ENCODE peak calls at places on chromosomes 4 and X, in five cellular contexts. One of them, this sample, is unnamed.

GRCh38 chrX:79181401-79181800 is 36.9 kb downstream of the GPR174 start:
- DNase-seq in astrocyte of the spinal cord: no peak
- DNase-seq in stimulated activated CD8-positive, alpha-beta memory T cell treated with anti-CD3 and anti-CD28 coated beads, Interleukin-15, amount 100 ng/mL, for 4 hours: no peak
- DNase-seq in progenitor cell of endocrine pancreas: no peak
- DNase-seq in islet precursor cell: no peak
- DNase-seq in this sample: no peak

GRCh38 chr4:6019316-6020263 is 1.4 kb upstream of the C4orf50 start:
- DNase-seq in islet precursor cell: peak
- DNase-seq in astrocyte of the spinal cord: peak
- DNase-seq in stimulated activated CD8-positive, alpha-beta memory T cell treated with anti-CD3 and anti-CD28 coated beads, Interleukin-15, amount 100 ng/mL, for 4 hours: no peak
- DNase-seq in progenitor cell of endocrine pancreas: peak
- DNase-seq in this sample: peak

GRCh38 chr4:149823770-149824221 is 8.2 kb upstream of the IQCM start:
- DNase-seq in astrocyte of the spinal cord: peak
- DNase-seq in progenitor cell of endocrine pancreas: no peak
- DNase-seq in stimulated activated CD8-positive, alpha-beta memory T cell treated with anti-CD3 and anti-CD28 coated beads, Interleukin-15, amount 100 ng/mL, for 4 hours: no peak
- DNase-seq in islet precursor cell: no peak
- DNase-seq in this sample: no peak

GRCh38 chr4:171793723-171794122 is 19.5 kb upstream of the GALNTL6 start:
- DNase-seq in astrocyte of the spinal cord: no peak
- DNase-seq in islet precursor cell: no peak
- DNase-seq in stimulated activated CD8-positive, alpha-beta memory T cell treated with anti-CD3 and anti-CD28 coated beads, Interleukin-15, amount 100 ng/mL, for 4 hours: no peak
- DNase-seq in progenitor cell of endocrine pancreas: no peak
- DNase-seq in this sample: no peak

GRCh38 chr4:159224412-159224811 is 121.5 kb downstream of the RAPGEF2 start:
- DNase-seq in progenitor cell of endocrine pancreas: no peak
- DNase-seq in stimulated activated CD8-positive, alpha-beta memory T cell treated with anti-CD3 and anti-CD28 coated beads, Interleukin-15, amount 100 ng/mL, for 4 hours: no peak
- DNase-seq in islet precursor cell: no peak
- DNase-seq in astrocyte of the spinal cord: no peak
- DNase-seq in this sample: no peak

GRCh38 chr4:127783026-127783769 is 1.1 kb downstream of the HSPA4L start:
- DNase-seq in progenitor cell of endocrine pancreas: peak
- DNase-seq in astrocyte of the spinal cord: peak
- DNase-seq in stimulated activated CD8-positive, alpha-beta memory T cell treated with anti-CD3 and anti-CD28 coated beads, Interleukin-15, amount 100 ng/mL, for 4 hours: no peak
- DNase-seq in islet precursor cell: peak
- DNase-seq in this sample: no peak

GRCh38 chr4:119682080-119682479 is 53.5 kb upstream of the PDE5A start:
- DNase-seq in progenitor cell of endocrine pancreas: no peak
- DNase-seq in astrocyte of the spinal cord: no peak
- DNase-seq in islet precursor cell: no peak
- DNase-seq in stimulated activated CD8-positive, alpha-beta memory T cell treated with anti-CD3 and anti-CD28 coated beads, Interleukin-15, amount 100 ng/mL, for 4 hours: no peak
- DNase-seq in this sample: no peak

GRCh38 chr4:8403173-8403753 is 37.3 kb downstream of the ACOX3 start:
- DNase-seq in astrocyte of the spinal cord: peak
- DNase-seq in stimulated activated CD8-positive, alpha-beta memory T cell treated with anti-CD3 and anti-CD28 coated beads, Interleukin-15, amount 100 ng/mL, for 4 hours: no peak
- DNase-seq in islet precursor cell: peak
- DNase-seq in progenitor cell of endocrine pancreas: peak
- DNase-seq in this sample: peak

GRCh38 chrX:283115-283845 is 2.1 kb downstream of the PLCXD1 start:
- DNase-seq in stimulated activated CD8-positive, alpha-beta memory T cell treated with anti-CD3 and anti-CD28 coated beads, Interleukin-15, amount 100 ng/mL, for 4 hours: peak
- DNase-seq in islet precursor cell: peak
- DNase-seq in astrocyte of the spinal cord: peak
- DNase-seq in progenitor cell of endocrine pancreas: peak
- DNase-seq in this sample: peak

GRCh38 chrX:129139837-129140679 is 383.2 kb downstream of the SMARCA1 start:
- DNase-seq in astrocyte of the spinal cord: peak
- DNase-seq in stimulated activated CD8-positive, alpha-beta memory T cell treated with anti-CD3 and anti-CD28 coated beads, Interleukin-15, amount 100 ng/mL, for 4 hours: no peak
- DNase-seq in progenitor cell of endocrine pancreas: no peak
- DNase-seq in islet precursor cell: no peak
- DNase-seq in this sample: no peak

GRCh38 chr4:36394352-36394903 is 113.0 kb downstream of the DTHD1 start:
- DNase-seq in progenitor cell of endocrine pancreas: no peak
- DNase-seq in stimulated activated CD8-positive, alpha-beta memory T cell treated with anti-CD3 and anti-CD28 coated beads, Interleukin-15, amount 100 ng/mL, for 4 hours: no peak
- DNase-seq in islet precursor cell: no peak
- DNase-seq in astrocyte of the spinal cord: no peak
- DNase-seq in this sample: no peak

GRCh38 chr4:4507923-4508322 is 33.9 kb downstream of the STX18 start:
- DNase-seq in astrocyte of the spinal cord: peak
- DNase-seq in islet precursor cell: no peak
- DNase-seq in stimulated activated CD8-positive, alpha-beta memory T cell treated with anti-CD3 and anti-CD28 coated beads, Interleukin-15, amount 100 ng/mL, for 4 hours: no peak
- DNase-seq in progenitor cell of endocrine pancreas: no peak
- DNase-seq in this sample: no peak

GRCh38 chrX:19888419-19888879 is 1.0 kb upstream of the SH3KBP1 start:
- DNase-seq in stimulated activated CD8-positive, alpha-beta memory T cell treated with anti-CD3 and anti-CD28 coated beads, Interleukin-15, amount 100 ng/mL, for 4 hours: no peak
- DNase-seq in islet precursor cell: no peak
- DNase-seq in progenitor cell of endocrine pancreas: no peak
- DNase-seq in astrocyte of the spinal cord: peak
- DNase-seq in this sample: peak

GRCh38 chr4:15690020-15690809 is 8.6 kb downstream of the FAM200B start:
- DNase-seq in astrocyte of the spinal cord: peak
- DNase-seq in progenitor cell of endocrine pancreas: no peak
- DNase-seq in islet precursor cell: peak
- DNase-seq in stimulated activated CD8-positive, alpha-beta memory T cell treated with anti-CD3 and anti-CD28 coated beads, Interleukin-15, amount 100 ng/mL, for 4 hours: no peak
- DNase-seq in this sample: no peak

GRCh38 chrX:136953867-136954787 is 73.6 kb upstream of the RBMX start:
- DNase-seq in astrocyte of the spinal cord: peak
- DNase-seq in progenitor cell of endocrine pancreas: no peak
- DNase-seq in stimulated activated CD8-positive, alpha-beta memory T cell treated with anti-CD3 and anti-CD28 coated beads, Interleukin-15, amount 100 ng/mL, for 4 hours: peak
- DNase-seq in islet precursor cell: peak
- DNase-seq in this sample: no peak

GRCh38 chrX:103678199-103678993 is 8.1 kb downstream of the MORF4L2 start:
- DNase-seq in astrocyte of the spinal cord: no peak
- DNase-seq in progenitor cell of endocrine pancreas: no peak
- DNase-seq in stimulated activated CD8-positive, alpha-beta memory T cell treated with anti-CD3 and anti-CD28 coated beads, Interleukin-15, amount 100 ng/mL, for 4 hours: no peak
- DNase-seq in islet precursor cell: no peak
- DNase-seq in this sample: no peak